ENCODE peak calls at places on chromosomes 7 and 10, in five cellular contexts. One of them, this sample, is unnamed.

GRCh38 chr10:132507956-132508490 is 29.6 kb upstream of the INPP5A start:
- DNase-seq in AG04450: no peak
- DNase-seq in spleen: peak
- DNase-seq in GM10248: no peak
- DNase-seq in tibial nerve: no peak
- DNase-seq in this sample: peak

GRCh38 chr10:100009283-100009792 is 409 bp downstream of the DNMBP start:
- DNase-seq in GM10248: no peak
- DNase-seq in spleen: peak
- DNase-seq in AG04450: no peak
- DNase-seq in tibial nerve: peak
- DNase-seq in this sample: no peak

GRCh38 chr10:10942441-10942840 is 75.2 kb upstream of the CELF2 start:
- DNase-seq in GM10248: no peak
- DNase-seq in spleen: no peak
- DNase-seq in tibial nerve: no peak
- DNase-seq in AG04450: no peak
- DNase-seq in this sample: no peak

GRCh38 chr7:3380034-3380433 is 79.0 kb downstream of the SDK1 start:
- DNase-seq in GM10248: no peak
- DNase-seq in spleen: no peak
- DNase-seq in AG04450: no peak
- DNase-seq in tibial nerve: no peak
- DNase-seq in this sample: no peak

GRCh38 chr7:16791895-16792294 is 12.9 kb downstream of the AGR2 start:
- DNase-seq in AG04450: no peak
- DNase-seq in GM10248: no peak
- DNase-seq in spleen: no peak
- DNase-seq in tibial nerve: no peak
- DNase-seq in this sample: no peak

GRCh38 chr10:51137741-51138529 is 63.6 kb downstream of the PRKG1 start:
- DNase-seq in GM10248: no peak
- DNase-seq in AG04450: no peak
- DNase-seq in spleen: no peak
- DNase-seq in tibial nerve: no peak
- DNase-seq in this sample: no peak

GRCh38 chr10:78301891-78302738 is 268.5 kb downstream of the RPS24 start:
- DNase-seq in spleen: peak
- DNase-seq in GM10248: no peak
- DNase-seq in AG04450: no peak
- DNase-seq in tibial nerve: no peak
- DNase-seq in this sample: peak

GRCh38 chr7:88229302-88229870 is 9.5 kb upstream of the SRI start:
- DNase-seq in spleen: no peak
- DNase-seq in GM10248: no peak
- DNase-seq in AG04450: no peak
- DNase-seq in tibial nerve: no peak
- DNase-seq in this sample: no peak

GRCh38 chr7:99677646-99678045 is 2.1 kb downstream of the CYP3A5 start:
- DNase-seq in GM10248: no peak
- DNase-seq in AG04450: no peak
- DNase-seq in tibial nerve: no peak
- DNase-seq in spleen: no peak
- DNase-seq in this sample: no peak

DNA sequence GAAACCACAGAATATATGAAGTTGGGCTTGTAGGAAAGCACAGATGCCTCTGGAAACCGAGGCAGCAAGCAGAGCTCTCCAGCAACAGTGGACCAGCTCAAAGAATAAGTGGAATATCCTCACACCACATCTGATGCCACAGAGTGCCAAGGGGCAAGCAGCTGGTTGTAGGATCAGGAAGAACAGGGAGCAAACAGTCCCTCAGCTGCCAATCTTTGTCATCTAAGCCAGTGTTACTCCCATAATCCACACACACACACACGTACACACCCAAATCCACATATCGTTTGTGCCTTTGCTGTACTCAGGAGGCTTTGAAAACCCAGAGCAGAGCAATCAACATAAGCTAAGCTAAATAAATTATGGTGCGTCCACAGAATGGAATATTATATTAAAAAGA is 20.7 kb upstream of the SEC24C start:
- DNase-seq in tibial nerve: no peak
- DNase-seq in GM10248: no peak
- DNase-seq in AG04450: no peak
- DNase-seq in spleen: no peak
- DNase-seq in this sample: no peak
- TF ChIP-seq CTCF in tibial nerve: no peak
- TF ChIP-seq CTCF in GM10248: no peak
- TF ChIP-seq CTCF in AG04450: no peak
- TF ChIP-seq CTCF in spleen: no peak
- TF ChIP-seq CTCF in this sample: no peak

GRCh38 chr7:82816272-82816671 is 346.4 kb downstream of the PCLO start:
- DNase-seq in GM10248: no peak
- DNase-seq in tibial nerve: no peak
- DNase-seq in spleen: no peak
- DNase-seq in AG04450: no peak
- DNase-seq in this sample: no peak
- TF ChIP-seq CTCF in GM10248: no peak
- TF ChIP-seq CTCF in tibial nerve: no peak
- TF ChIP-seq CTCF in spleen: no peak
- TF ChIP-seq CTCF in AG04450: no peak
- TF ChIP-seq CTCF in this sample: peak

GRCh38 chr7:82562716-82563404 is 119.3 kb upstream of the CACNA2D1 start:
- DNase-seq in tibial nerve: no peak
- DNase-seq in spleen: no peak
- DNase-seq in AG04450: peak
- DNase-seq in GM10248: no peak
- DNase-seq in this sample: no peak
- TF ChIP-seq CTCF in tibial nerve: no peak
- TF ChIP-seq CTCF in spleen: no peak
- TF ChIP-seq CTCF in AG04450: no peak
- TF ChIP-seq CTCF in GM10248: no peak
- TF ChIP-seq CTCF in this sample: no peak

GRCh38 chr7:151012031-151012692 is 12.1 kb downstream of the ATG9B start:
- DNase-seq in GM10248: no peak
- DNase-seq in AG04450: no peak
- DNase-seq in tibial nerve: no peak
- DNase-seq in spleen: no peak
- DNase-seq in this sample: no peak

GRCh38 chr7:151011097-151011409 is 13.2 kb downstream of the ATG9B start:
- DNase-seq in GM10248: no peak
- DNase-seq in tibial nerve: no peak
- DNase-seq in AG04450: no peak
- DNase-seq in spleen: no peak
- DNase-seq in this sample: no peak

GRCh38 chr7:151013728-151014497 is 10.4 kb downstream of the ATG9B start:
- DNase-seq in GM10248: peak
- DNase-seq in spleen: peak
- DNase-seq in AG04450: no peak
- DNase-seq in tibial nerve: peak
- DNase-seq in this sample: no peak

GRCh38 chr7:151013356-151013727 is 11.0 kb downstream of the ATG9B start:
- DNase-seq in AG04450: no peak
- DNase-seq in GM10248: no peak
- DNase-seq in spleen: no peak
- DNase-seq in tibial nerve: no peak
- DNase-seq in this sample: no peak

DNA sequence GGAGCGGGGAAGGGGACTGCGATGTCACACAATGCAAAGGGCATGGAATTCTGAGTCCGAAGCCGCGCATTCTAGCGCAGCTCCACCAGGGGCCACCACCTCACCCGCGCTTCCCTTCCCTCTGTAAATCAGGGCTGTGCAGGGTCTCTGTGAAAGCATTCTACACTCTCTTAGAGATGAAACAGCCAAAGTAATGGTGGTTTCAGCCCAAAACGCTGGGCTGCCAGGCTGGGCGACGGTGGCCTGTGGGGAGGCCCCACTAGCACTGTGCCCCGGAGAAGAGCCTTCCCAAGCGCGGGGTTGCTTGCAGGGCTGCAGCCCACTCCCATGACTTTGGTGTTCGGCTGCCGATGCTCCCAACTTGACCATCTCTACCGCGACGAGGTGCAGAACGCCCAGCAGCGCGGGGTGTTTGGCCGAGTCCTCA is 11.4 kb downstream of the ATG9B start:
- DNase-seq in GM10248: no peak
- DNase-seq in AG04450: no peak
- DNase-seq in spleen: no peak
- DNase-seq in tibial nerve: no peak
- DNase-seq in this sample: no peak
- TF ChIP-seq CTCF in GM10248: no peak
- TF ChIP-seq CTCF in AG04450: peak
- TF ChIP-seq CTCF in spleen: no peak
- TF ChIP-seq CTCF in tibial nerve: peak
- TF ChIP-seq CTCF in this sample: peak

DNA sequence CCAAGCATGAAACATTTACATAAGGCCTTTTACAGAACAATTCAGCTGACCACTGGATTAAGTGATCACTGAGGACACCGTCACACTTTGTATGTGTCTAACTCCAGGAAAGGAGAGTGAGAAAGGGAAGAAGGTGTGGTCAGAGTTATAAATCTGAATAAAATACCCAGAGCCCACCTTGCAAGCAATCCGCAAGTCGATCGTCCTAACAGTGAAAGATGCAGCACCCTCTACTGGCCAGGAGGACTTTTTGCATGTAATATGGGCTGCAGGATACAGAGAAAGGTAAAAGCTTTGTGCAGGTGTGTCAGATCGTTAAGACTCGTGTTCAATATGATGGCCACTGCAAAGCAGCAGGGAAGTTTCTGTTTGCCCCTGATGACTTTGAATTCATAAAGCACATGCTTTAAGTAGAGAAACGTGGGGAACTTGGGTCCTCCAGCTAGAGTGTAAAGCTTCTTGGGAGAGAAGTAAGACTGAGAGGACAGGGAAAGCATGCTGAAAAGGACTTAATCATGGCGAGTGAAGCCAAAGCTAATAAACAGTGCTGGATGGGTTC is 68.5 kb upstream of the BMPER start:
- DNase-seq in GM10248: no peak
- DNase-seq in tibial nerve: no peak
- DNase-seq in AG04450: no peak
- DNase-seq in spleen: no peak
- DNase-seq in this sample: no peak
- TF ChIP-seq CTCF in GM10248: peak
- TF ChIP-seq CTCF in tibial nerve: no peak
- TF ChIP-seq CTCF in AG04450: no peak
- TF ChIP-seq CTCF in spleen: no peak
- TF ChIP-seq CTCF in this sample: peak

GRCh38 chr7:51647931-51648351 is 331.3 kb upstream of the COBL start:
- DNase-seq in spleen: no peak
- DNase-seq in GM10248: no peak
- DNase-seq in AG04450: no peak
- DNase-seq in tibial nerve: no peak
- DNase-seq in this sample: no peak

GRCh38 chr7:51645298-51645697 is 328.7 kb upstream of the COBL start:
- DNase-seq in GM10248: no peak
- DNase-seq in AG04450: no peak
- DNase-seq in spleen: no peak
- DNase-seq in tibial nerve: no peak
- DNase-seq in this sample: no peak

GRCh38 chr7:51644216-51644615 is 327.6 kb upstream of the COBL start:
- DNase-seq in spleen: no peak
- DNase-seq in AG04450: no peak
- DNase-seq in GM10248: no peak
- DNase-seq in tibial nerve: no peak
- DNase-seq in this sample: no peak

GRCh38 chr7:51647486-51647885 is 330.9 kb upstream of the COBL start:
- DNase-seq in tibial nerve: no peak
- DNase-seq in AG04450: no peak
- DNase-seq in spleen: no peak
- DNase-seq in GM10248: no peak
- DNase-seq in this sample: no peak

GRCh38 chr7:51645707-51646298 is 329.2 kb upstream of the COBL start:
- DNase-seq in spleen: no peak
- DNase-seq in tibial nerve: no peak
- DNase-seq in GM10248: no peak
- DNase-seq in AG04450: no peak
- DNase-seq in this sample: no peak
- TF ChIP-seq CTCF in spleen: no peak
- TF ChIP-seq CTCF in tibial nerve: no peak
- TF ChIP-seq CTCF in GM10248: no peak
- TF ChIP-seq CTCF in AG04450: no peak
- TF ChIP-seq CTCF in this sample: no peak

GRCh38 chr7:128860158-128861073 is 2.2 kb upstream of the ATP6V1F start:
- DNase-seq in tibial nerve: no peak
- DNase-seq in GM10248: no peak
- DNase-seq in AG04450: peak
- DNase-seq in spleen: no peak
- DNase-seq in this sample: no peak
- TF ChIP-seq CTCF in tibial nerve: no peak
- TF ChIP-seq CTCF in GM10248: no peak
- TF ChIP-seq CTCF in AG04450: peak
- TF ChIP-seq CTCF in spleen: no peak
- TF ChIP-seq CTCF in this sample: peak

This sample was measured in chondrocyte.